ENCODE peak calls at places on chromosome 6, in six cellular contexts. A, H, B, U, C and Z are unnamed samples.

GRCh38 chr6:140537834-140538680 is 1163.6 kb upstream of the CITED2 start:
- DNase-seq in H (no peak), B (peak; percentile 64), C (no peak), U (no peak), A (no peak), Z (peak; percentile 55)

GRCh38 chr6:13709698-13710551 is 1.7 kb downstream of the RANBP9 start:
- DNase-seq in B (peak; percentile 53), C (no peak), H (no peak), U (no peak), A (no peak), Z (no peak)

GRCh38 chr6:77456531-77457248 is 6.6 kb downstream of the HTR1B start:
- DNase-seq in B (peak; percentile 69), C (no peak), H (peak; percentile 12), A (no peak), U (peak; percentile 66), Z (peak; percentile 86)

GRCh38 chr6:17907467-17908229 is 79.8 kb downstream of the KIF13A start:
- DNase-seq in H (peak; percentile 80), B (peak; percentile 75), U (peak; percentile 76), C (no peak), A (peak; percentile 63), Z (peak; percentile 88)

GRCh38 chr6:4727671-4728435 is 48.4 kb upstream of the CDYL start:
- DNase-seq in A (no peak), H (no peak), B (no peak), C (no peak), U (no peak), Z (no peak)

GRCh38 chr6:135411849-135412248 is 85.7 kb downstream of the AHI1 start:
- DNase-seq in U (no peak), B (no peak), H (no peak), C (no peak), A (no peak), Z (no peak)

GRCh38 chr6:149919834-149920225 is 3.1 kb downstream of the RAET1G start:
- DNase-seq in A (no peak), C (peak; percentile 17), B (no peak), U (no peak), H (no peak), Z (no peak)

GRCh38 chr6:90241229-90241873 is 55.3 kb downstream of the BACH2 start:
- DNase-seq in U (no peak), A (no peak), B (peak; percentile 43), C (no peak), H (no peak), Z (no peak)

GRCh38 chr6:46704562-46704961 is 16.9 kb downstream of the TDRD6 start:
- DNase-seq in U (no peak), B (peak; percentile 12), A (no peak), C (no peak), H (no peak), Z (no peak)

GRCh38 chr6:38713812-38714211 is 1.3 kb upstream of the DNAH8 start:
- DNase-seq in B (no peak), H (no peak), C (no peak), U (no peak), A (no peak), Z (no peak)

GRCh38 chr6:20302702-20303251 is 90.5 kb upstream of the MBOAT1 start:
- DNase-seq in B (no peak), C (no peak), U (no peak), H (no peak), A (no peak), Z (no peak)

GRCh38 chr6:15622045-15622750 is 40.6 kb downstream of the DTNBP1 start:
- DNase-seq in C (no peak), H (no peak), B (peak; percentile 57), A (no peak), U (no peak), Z (no peak)

GRCh38 chr6:23213193-23213592 is 643.8 kb downstream of the HDGFL1 start:
- DNase-seq in H (no peak), A (no peak), B (no peak), C (no peak), U (no peak), Z (no peak)

GRCh38 chr6:107600936-107601335 is 111.0 kb downstream of the SOBP start:
- DNase-seq in B (peak; percentile 52), C (no peak), H (peak; percentile 29), U (peak; percentile 44), A (peak; percentile 52), Z (peak; percentile 68)

GRCh38 chr6:142913511-142914047 is 31.4 kb downstream of the HIVEP2 start:
- DNase-seq in H (no peak), U (no peak), C (no peak), B (no peak), A (no peak), Z (no peak)

GRCh38 chr6:32973934-32974333 is 5.5 kb downstream of the BRD2 start:
- DNase-seq in B (peak; percentile 71), U (no peak), C (no peak), A (no peak), H (no peak), Z (no peak)

GRCh38 chr6:32972353-32973143 is 4.2 kb downstream of the BRD2 start:
- DNase-seq in H (peak; percentile 46), A (no peak), C (peak; percentile 73), U (peak; percentile 48), B (no peak), Z (no peak)

GRCh38 chr6:32971581-32972352 is 3.4 kb downstream of the BRD2 start:
- DNase-seq in C (peak; percentile 99), H (peak; percentile 99), U (peak; percentile 99), B (peak; percentile 100), A (peak; percentile 99), Z (peak; percentile 99)

GRCh38 chr6:32974541-32975308 is 6.3 kb downstream of the BRD2 start:
- DNase-seq in H (no peak), U (no peak), C (no peak), B (peak; percentile 30), A (no peak), Z (no peak)

GRCh38 chr6:32973144-32973854 is 4.9 kb downstream of the BRD2 start:
- DNase-seq in A (peak; percentile 39), U (no peak), C (peak; percentile 64), B (peak; percentile 73), H (peak; percentile 31), Z (no peak)
- H3K27ac ChIP-seq in A (peak overlapping the region; percentile 99), U (peak overlapping the region; percentile 99), C (peak overlapping the region; percentile 99), B (peak overlapping the region; percentile 86), H (peak overlapping the region; percentile 100), Z (peak overlapping the region; percentile 99)

GRCh38 chr6:134171517-134171916 is 119.1 kb upstream of the SLC2A12 start:
- DNase-seq in A (no peak), H (no peak), B (no peak), C (no peak), U (no peak), Z (no peak)

GRCh38 chr6:134174790-134175531 is 122.5 kb upstream of the SLC2A12 start:
- DNase-seq in H (peak; percentile 93), C (peak; percentile 99), B (peak; percentile 93), A (peak; percentile 97), U (peak; percentile 95), Z (peak; percentile 81)

GRCh38 chr6:134172020-134172766 is 119.8 kb upstream of the SLC2A12 start:
- DNase-seq in U (no peak), H (no peak), B (no peak), C (no peak), A (no peak), Z (no peak)

GRCh38 chr6:134173936-134174789 is 121.7 kb upstream of the SLC2A12 start:
- DNase-seq in A (peak; percentile 87), C (peak; percentile 90), B (peak; percentile 93), U (peak; percentile 80), H (peak; percentile 83), Z (no peak)

DNA sequence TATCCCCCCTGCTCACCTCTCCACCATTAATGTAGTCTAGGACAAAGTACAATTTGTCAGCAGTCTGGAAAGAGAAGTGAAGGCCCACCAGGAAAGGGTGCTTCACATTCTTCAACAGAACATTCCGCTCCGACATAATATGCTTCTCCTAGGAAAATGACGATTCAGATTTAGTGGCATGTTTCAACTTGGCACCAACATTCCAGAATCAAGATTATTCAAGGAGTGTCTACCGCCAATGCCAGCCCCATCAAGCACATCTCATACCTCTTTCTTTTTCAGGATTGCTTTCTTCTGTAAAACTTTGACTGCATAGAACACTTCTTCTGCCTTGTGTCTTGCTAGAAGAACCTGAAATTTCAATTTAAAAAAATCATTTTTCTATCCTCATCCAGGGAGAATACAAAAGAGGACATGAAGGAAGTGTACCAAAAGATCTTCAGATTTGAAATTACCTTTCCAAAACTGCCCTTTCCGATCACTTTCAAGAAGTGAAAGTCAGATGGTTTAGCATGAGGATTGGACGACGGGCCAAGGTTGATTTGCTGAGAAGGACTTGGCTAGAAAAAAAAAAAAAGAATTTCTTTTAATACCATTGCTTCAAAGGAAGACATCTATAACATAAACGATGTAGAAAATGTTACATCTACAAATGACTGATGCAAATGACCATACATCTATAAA is 120.7 kb upstream of the SLC2A12 start:
- DNase-seq in U (no peak), B (no peak), H (no peak), A (no peak), C (no peak), Z (no peak)
- H3K4me1 ChIP-seq in U (peaks cover 50% of the 10 kb centered on the region), B (peaks cover 33% of the 10 kb centered on the region), H (peaks cover 51% of the 10 kb centered on the region), A (peaks cover 32% of the 10 kb centered on the region), C (peaks cover 12% of the 10 kb centered on the region), Z (peaks cover 47% of the 10 kb centered on the region)

DNA sequence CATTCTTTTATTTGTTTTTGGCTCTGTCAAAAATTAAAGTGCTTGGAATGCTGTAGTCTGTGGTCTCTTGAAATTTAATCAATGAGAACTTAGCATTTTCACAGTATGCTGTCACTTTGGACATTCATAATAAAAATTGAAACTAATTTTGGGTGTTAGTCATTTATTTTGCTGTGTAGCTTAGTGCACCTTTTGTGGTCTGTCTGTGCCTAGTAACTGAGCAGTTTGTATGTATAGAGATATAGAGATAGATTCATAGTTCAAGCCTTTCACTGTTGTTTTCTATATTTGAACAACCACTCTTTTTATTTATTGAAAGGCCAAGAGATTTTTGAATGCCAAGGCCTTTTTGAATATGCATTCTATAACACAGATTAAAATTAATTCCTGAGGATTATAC is 86.4 kb upstream of the TIAM2 start:
- DNase-seq in B (no peak), C (no peak), H (no peak), A (no peak), U (no peak), Z (no peak)
- H3K27ac ChIP-seq in B (no peak overlapping the region), C (no peak overlapping the region), H (no peak overlapping the region), A (no peak overlapping the region), U (no peak overlapping the region), Z (no peak overlapping the region)

GRCh38 chr6:79874531-79875132 is 72.7 kb downstream of the ELOVL4 start:
- DNase-seq in C (no peak), H (no peak), B (no peak), U (no peak), A (no peak), Z (no peak)

GRCh38 chr6:79869184-79869583 is 78.2 kb downstream of the ELOVL4 start:
- DNase-seq in B (no peak), H (no peak), C (no peak), A (no peak), U (no peak), Z (no peak)

GRCh38 chr6:79872303-79872702 is 75.0 kb downstream of the ELOVL4 start:
- DNase-seq in A (no peak), B (no peak), C (no peak), U (no peak), H (no peak), Z (no peak)

GRCh38 chr6:79869600-79870084 is 77.7 kb downstream of the ELOVL4 start:
- DNase-seq in B (peak; percentile 74), H (peak; percentile 71), C (peak; percentile 93), A (peak; percentile 87), U (peak; percentile 81), Z (peak; percentile 71)

DNA sequence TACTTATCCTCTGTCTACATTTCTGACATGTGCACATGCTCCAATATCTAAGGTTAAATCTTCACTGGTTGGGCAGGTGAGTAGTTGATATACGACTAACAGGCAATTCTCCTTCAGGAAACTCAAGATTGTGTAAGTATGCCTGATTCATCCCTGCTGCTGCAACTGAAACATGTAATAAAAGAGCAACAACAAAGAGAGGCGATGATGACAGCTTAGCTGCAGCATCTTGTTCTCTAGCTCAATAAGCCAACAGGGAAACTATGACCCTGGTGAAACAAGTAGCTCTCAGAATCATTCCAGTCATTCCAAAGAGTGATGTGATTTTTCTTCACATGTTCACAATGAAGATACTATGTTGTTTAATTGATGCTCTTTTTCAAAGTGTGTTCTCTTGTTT is 74.4 kb downstream of the ELOVL4 start:
- DNase-seq in C (no peak), B (no peak), H (no peak), A (no peak), U (no peak), Z (peak; percentile 55)
- H3K4me1 ChIP-seq in C (no peaks in the 10 kb centered on the region), B (no peaks in the 10 kb centered on the region), H (no peaks in the 10 kb centered on the region), A (peaks cover 15% of the 10 kb centered on the region), U (no peaks in the 10 kb centered on the region), Z (peaks cover 39% of the 10 kb centered on the region)